ENCODE peak calls at places on chromosomes 11 and 22, in eight cellular contexts. One of them, this sample, is unnamed.
A peak's percentile ranks its signal among the peaks of the same experiment; 100 is the strongest.

GRCh38 chr11:76891285-76891684 is 30.6 kb downstream of the ACER3 start:
- DNase-seq in foreskin fibroblast: no peak
- DNase-seq in tibial nerve: no peak
- DNase-seq in MM.1S: no peak
- DNase-seq in AG09309: no peak
- DNase-seq in brain microvascular endothelial cell: no peak
- DNase-seq in kidney: no peak
- DNase-seq in CD8-positive, alpha-beta T cell: no peak
- DNase-seq in this sample: no peak

GRCh38 chr11:45158210-45158644 is 11.8 kb downstream of the PRDM11 start:
- DNase-seq in foreskin fibroblast: peak; percentile 34
- DNase-seq in tibial nerve: no peak
- DNase-seq in MM.1S: no peak
- DNase-seq in AG09309: no peak
- DNase-seq in brain microvascular endothelial cell: no peak
- DNase-seq in kidney: no peak
- DNase-seq in CD8-positive, alpha-beta T cell: no peak
- DNase-seq in this sample: no peak

GRCh38 chr11:61784506-61784805 is 7.9 kb downstream of the TMEM258 start:
- DNase-seq in foreskin fibroblast: no peak
- DNase-seq in tibial nerve: no peak
- DNase-seq in MM.1S: no peak
- DNase-seq in AG09309: no peak
- DNase-seq in brain microvascular endothelial cell: no peak
- DNase-seq in kidney: no peak
- DNase-seq in CD8-positive, alpha-beta T cell: no peak
- DNase-seq in this sample: no peak

GRCh38 chr11:47186076-47186936 is at the start of gene PACSIN3:
- DNase-seq in foreskin fibroblast: peak; percentile 70
- DNase-seq in tibial nerve: no peak
- DNase-seq in MM.1S: peak; percentile 43
- DNase-seq in AG09309: no peak
- DNase-seq in brain microvascular endothelial cell: peak; percentile 15
- DNase-seq in kidney: peak; percentile 78
- DNase-seq in CD8-positive, alpha-beta T cell: no peak
- DNase-seq in this sample: no peak

GRCh38 chr22:20380486-20380885 is 13.5 kb upstream of the ZNF74 start:
- DNase-seq in foreskin fibroblast: no peak
- DNase-seq in tibial nerve: no peak
- DNase-seq in MM.1S: peak; percentile 80
- DNase-seq in AG09309: no peak
- DNase-seq in brain microvascular endothelial cell: no peak
- DNase-seq in kidney: no peak
- DNase-seq in CD8-positive, alpha-beta T cell: no peak
- DNase-seq in this sample: no peak

GRCh38 chr22:37473437-37473946 is 12.7 kb downstream of the MFNG start:
- DNase-seq in foreskin fibroblast: no peak
- DNase-seq in tibial nerve: no peak
- DNase-seq in MM.1S: no peak
- DNase-seq in AG09309: no peak
- DNase-seq in brain microvascular endothelial cell: no peak
- DNase-seq in kidney: peak; percentile 60
- DNase-seq in CD8-positive, alpha-beta T cell: no peak
- DNase-seq in this sample: no peak

GRCh38 chr11:843818-844692 is 1.4 kb downstream of the TSPAN4 start:
- DNase-seq in foreskin fibroblast: peak; percentile 99
- DNase-seq in tibial nerve: peak; percentile 92
- DNase-seq in MM.1S: no peak
- DNase-seq in AG09309: peak; percentile 92
- DNase-seq in brain microvascular endothelial cell: peak; percentile 76
- DNase-seq in kidney: peak; percentile 98
- DNase-seq in CD8-positive, alpha-beta T cell: no peak
- DNase-seq in this sample: peak; percentile 94

GRCh38 chr22:34885852-34886251 is 180.1 kb upstream of the ISX start:
- DNase-seq in foreskin fibroblast: no peak
- DNase-seq in tibial nerve: no peak
- DNase-seq in MM.1S: no peak
- DNase-seq in AG09309: no peak
- DNase-seq in brain microvascular endothelial cell: no peak
- DNase-seq in kidney: no peak
- DNase-seq in CD8-positive, alpha-beta T cell: no peak
- DNase-seq in this sample: no peak

GRCh38 chr11:1891831-1892115 is at the start of gene PRR33:
- DNase-seq in foreskin fibroblast: no peak
- DNase-seq in tibial nerve: no peak
- DNase-seq in MM.1S: no peak
- DNase-seq in AG09309: no peak
- DNase-seq in brain microvascular endothelial cell: no peak
- DNase-seq in kidney: no peak
- DNase-seq in CD8-positive, alpha-beta T cell: no peak
- DNase-seq in this sample: no peak

GRCh38 chr11:86782781-86783180 is 17.6 kb upstream of the PRSS23 start:
- DNase-seq in foreskin fibroblast: no peak
- DNase-seq in tibial nerve: no peak
- DNase-seq in MM.1S: no peak
- DNase-seq in AG09309: no peak
- DNase-seq in brain microvascular endothelial cell: no peak
- DNase-seq in kidney: no peak
- DNase-seq in CD8-positive, alpha-beta T cell: no peak
- DNase-seq in this sample: no peak

GRCh38 chr22:37462983-37463382 is 23.2 kb downstream of the MFNG start:
- DNase-seq in foreskin fibroblast: peak; percentile 67
- DNase-seq in tibial nerve: no peak
- DNase-seq in MM.1S: no peak
- DNase-seq in AG09309: no peak
- DNase-seq in brain microvascular endothelial cell: no peak
- DNase-seq in kidney: no peak
- DNase-seq in CD8-positive, alpha-beta T cell: no peak
- DNase-seq in this sample: peak; percentile 36

GRCh38 chr11:126992065-126992803 is 8.3 kb downstream of the KIRREL3 start:
- DNase-seq in foreskin fibroblast: peak; percentile 88
- DNase-seq in tibial nerve: no peak
- DNase-seq in MM.1S: no peak
- DNase-seq in AG09309: peak; percentile 96
- DNase-seq in brain microvascular endothelial cell: peak; percentile 93
- DNase-seq in kidney: no peak
- DNase-seq in CD8-positive, alpha-beta T cell: no peak
- DNase-seq in this sample: peak; percentile 95
- H3K4me3 ChIP-seq in foreskin fibroblast: no peak overlapping the region
- H3K4me3 ChIP-seq in tibial nerve: no peak overlapping the region
- H3K4me3 ChIP-seq in MM.1S: no peak overlapping the region
- H3K4me3 ChIP-seq in AG09309: peak overlapping the region; percentile 9
- H3K4me3 ChIP-seq in brain microvascular endothelial cell: peak overlapping the region; percentile 24
- H3K4me3 ChIP-seq in kidney: no peak overlapping the region
- H3K4me3 ChIP-seq in CD8-positive, alpha-beta T cell: no peak overlapping the region
- H3K4me3 ChIP-seq in this sample: no peak overlapping the region

DNA sequence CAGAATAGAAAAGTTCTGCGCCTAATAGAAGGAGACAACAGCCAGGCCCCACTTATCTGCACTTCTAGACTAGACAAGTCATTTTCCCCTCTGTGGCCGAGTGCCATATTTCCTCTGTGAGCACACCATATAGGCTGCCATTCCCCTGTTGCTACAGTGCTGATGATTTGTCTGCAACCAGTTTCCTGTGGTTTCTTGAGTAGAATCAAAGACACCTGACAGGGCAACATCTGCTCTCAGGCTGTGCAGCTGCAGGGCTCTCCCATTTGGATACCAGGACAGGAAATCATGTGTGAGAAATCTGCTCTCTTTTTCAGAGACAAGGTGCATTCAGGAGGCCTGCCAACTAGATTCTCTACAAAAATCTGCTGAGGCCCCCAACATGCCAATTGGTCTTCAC is 879.3 kb downstream of the DLG2 start:
- DNase-seq in foreskin fibroblast: no peak
- DNase-seq in tibial nerve: no peak
- DNase-seq in MM.1S: peak; percentile 95
- DNase-seq in AG09309: no peak
- DNase-seq in brain microvascular endothelial cell: no peak
- DNase-seq in kidney: peak; percentile 4
- DNase-seq in CD8-positive, alpha-beta T cell: no peak
- DNase-seq in this sample: peak; percentile 0
- TF ChIP-seq CTCF in foreskin fibroblast: no peak
- TF ChIP-seq CTCF in tibial nerve: no peak
- TF ChIP-seq CTCF in MM.1S: no peak
- TF ChIP-seq CTCF in AG09309: no peak
- TF ChIP-seq CTCF in brain microvascular endothelial cell: no peak
- TF ChIP-seq CTCF in kidney: no peak
- TF ChIP-seq CTCF in CD8-positive, alpha-beta T cell: no peak
- TF ChIP-seq CTCF in this sample: no peak

GRCh38 chr11:11978098-11978637 is 30.3 kb downstream of the DKK3 start:
- DNase-seq in foreskin fibroblast: no peak
- DNase-seq in tibial nerve: no peak
- DNase-seq in MM.1S: no peak
- DNase-seq in AG09309: no peak
- DNase-seq in brain microvascular endothelial cell: no peak
- DNase-seq in kidney: no peak
- DNase-seq in CD8-positive, alpha-beta T cell: no peak
- DNase-seq in this sample: no peak
- H3K4me3 ChIP-seq in foreskin fibroblast: no peak overlapping the region
- H3K4me3 ChIP-seq in tibial nerve: no peak overlapping the region
- H3K4me3 ChIP-seq in MM.1S: no peak overlapping the region
- H3K4me3 ChIP-seq in AG09309: no peak overlapping the region
- H3K4me3 ChIP-seq in brain microvascular endothelial cell: no peak overlapping the region
- H3K4me3 ChIP-seq in kidney: no peak overlapping the region
- H3K4me3 ChIP-seq in CD8-positive, alpha-beta T cell: no peak overlapping the region
- H3K4me3 ChIP-seq in this sample: no peak overlapping the region

GRCh38 chr22:18983120-18983651 is 47.1 kb upstream of the PRODH start:
- DNase-seq in foreskin fibroblast: no peak
- DNase-seq in tibial nerve: no peak
- DNase-seq in MM.1S: no peak
- DNase-seq in AG09309: no peak
- DNase-seq in brain microvascular endothelial cell: no peak
- DNase-seq in kidney: no peak
- DNase-seq in CD8-positive, alpha-beta T cell: no peak
- DNase-seq in this sample: no peak
- TF ChIP-seq CTCF in foreskin fibroblast: no peak
- TF ChIP-seq CTCF in tibial nerve: no peak
- TF ChIP-seq CTCF in MM.1S: no peak
- TF ChIP-seq CTCF in AG09309: no peak
- TF ChIP-seq CTCF in brain microvascular endothelial cell: no peak
- TF ChIP-seq CTCF in kidney: no peak
- TF ChIP-seq CTCF in CD8-positive, alpha-beta T cell: no peak
- TF ChIP-seq CTCF in this sample: no peak

GRCh38 chr22:43174941-43175531 is 11.9 kb downstream of the TTLL12 start:
- DNase-seq in foreskin fibroblast: no peak
- DNase-seq in tibial nerve: no peak
- DNase-seq in MM.1S: no peak
- DNase-seq in AG09309: no peak
- DNase-seq in brain microvascular endothelial cell: no peak
- DNase-seq in kidney: peak; percentile 53
- DNase-seq in CD8-positive, alpha-beta T cell: no peak
- DNase-seq in this sample: no peak
- H3K4me3 ChIP-seq in foreskin fibroblast: no peak overlapping the region
- H3K4me3 ChIP-seq in tibial nerve: no peak overlapping the region
- H3K4me3 ChIP-seq in MM.1S: no peak overlapping the region
- H3K4me3 ChIP-seq in AG09309: no peak overlapping the region
- H3K4me3 ChIP-seq in brain microvascular endothelial cell: no peak overlapping the region
- H3K4me3 ChIP-seq in kidney: no peak overlapping the region
- H3K4me3 ChIP-seq in CD8-positive, alpha-beta T cell: no peak overlapping the region
- H3K4me3 ChIP-seq in this sample: no peak overlapping the region